ENCODE peak calls at places on chromosome 20, in five cellular contexts. P, Y, K, G and U are unnamed samples.

GRCh38 chr20:10249048-10249770 is 30.6 kb downstream of the SNAP25 start:
- DNase-seq in P (no peak), Y (no peak), G (no peak), K (no peak), U (no peak)

GRCh38 chr20:17504898-17505663 is 26.1 kb downstream of the BFSP1 start:
- DNase-seq in P (peak), Y (peak), K (peak), G (peak), U (no peak)

GRCh38 chr20:38885357-38885756 is 40.9 kb upstream of the FAM83D start:
- DNase-seq in G (no peak), K (no peak), P (no peak), Y (no peak), U (no peak)

GRCh38 chr20:34713194-34713943 is 9.2 kb downstream of the TP53INP2 start:
- DNase-seq in G (no peak), Y (peak), K (no peak), P (no peak), U (peak)

GRCh38 chr20:17748279-17748678 is 48.5 kb downstream of the BANF2 start:
- DNase-seq in K (no peak), P (no peak), Y (no peak), G (no peak), U (no peak)

GRCh38 chr20:45128066-45128465 is 3.8 kb upstream of the WFDC12 start:
- DNase-seq in Y (no peak), K (no peak), G (no peak), P (no peak), U (no peak)

GRCh38 chr20:38729767-38730166 is 5.5 kb downstream of the SLC32A1 start:
- DNase-seq in Y (no peak), G (no peak), P (no peak), K (no peak), U (peak)

GRCh38 chr20:17343091-17343490 is 116.3 kb downstream of the PCSK2 start:
- DNase-seq in G (no peak), K (no peak), Y (no peak), P (no peak), U (no peak)

GRCh38 chr20:33645421-33645820 is 16.7 kb upstream of the C20orf144 start:
- DNase-seq in G (no peak), K (no peak), P (no peak), Y (no peak), U (peak)

GRCh38 chr20:64232794-64233193 is 22.8 kb upstream of the PCMTD2 start:
- DNase-seq in K (no peak), G (no peak), P (no peak), Y (peak), U (peak)

GRCh38 chr20:35698298-35699126 is 640 bp downstream of the NFS1 start:
- DNase-seq in Y (no peak), G (no peak), K (peak), P (no peak), U (peak)

GRCh38 chr20:38125157-38126056 is 39.7 kb downstream of the TGM2 start:
- DNase-seq in K (peak), Y (peak), P (no peak), G (no peak), U (peak)

GRCh38 chr20:62875419-62876355 is 14.1 kb upstream of the TCFL5 start:
- DNase-seq in P (peak), G (no peak), Y (peak), K (peak), U (peak)

GRCh38 chr20:25544316-25544715 is 41.0 kb downstream of the NINL start:
- DNase-seq in G (no peak), P (no peak), Y (no peak), K (no peak), U (no peak)

GRCh38 chr20:37345339-37346231 is at the start of gene SRC:
- DNase-seq in P (peak), Y (peak), G (peak), K (peak), U (peak)

GRCh38 chr20:43438578-43439316 is 18.9 kb upstream of the SRSF6 start:
- DNase-seq in Y (no peak), G (no peak), P (no peak), K (no peak), U (peak)

GRCh38 chr20:50379049-50379990 is 130.9 kb upstream of the PTPN1 start:
- DNase-seq in P (peak), G (no peak), K (peak), Y (peak), U (peak)
- H3K4me3 ChIP-seq in P (peak), G (no peak), K (peak), Y (peak), U (no peak)

GRCh38 chr20:57364451-57364850 is 13.4 kb downstream of the RAE1 start:
- DNase-seq in P (no peak), Y (no peak), G (no peak), K (no peak), U (no peak)

GRCh38 chr20:57361517-57361916 is 10.5 kb downstream of the RAE1 start:
- DNase-seq in Y (no peak), P (no peak), K (no peak), G (no peak), U (no peak)
- H3K4me3 ChIP-seq in Y (no peak), P (no peak), K (no peak), G (no peak), U (no peak)

DNA sequence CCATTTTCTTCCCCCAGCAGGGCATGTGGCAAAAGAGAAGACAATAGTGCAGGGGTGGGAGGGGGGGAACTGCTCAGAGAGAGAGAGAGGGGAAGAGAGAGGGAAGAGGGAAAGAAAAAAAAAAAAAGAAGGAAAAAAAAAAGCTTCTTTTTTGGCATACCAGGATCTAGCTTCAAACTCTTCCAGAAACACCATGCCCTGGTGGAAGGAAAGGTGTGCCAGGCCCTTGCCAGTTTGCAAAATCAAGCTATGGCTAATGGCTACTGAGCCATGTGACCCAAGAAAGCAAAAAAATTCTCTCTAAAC is 326 bp downstream of the ZMYND8 start:
- DNase-seq in Y (no peak), P (no peak), G (no peak), K (no peak), U (no peak)
- H3K4me3 ChIP-seq in Y (peak), P (peak), G (peak), K (no peak), U (no peak)

DNA sequence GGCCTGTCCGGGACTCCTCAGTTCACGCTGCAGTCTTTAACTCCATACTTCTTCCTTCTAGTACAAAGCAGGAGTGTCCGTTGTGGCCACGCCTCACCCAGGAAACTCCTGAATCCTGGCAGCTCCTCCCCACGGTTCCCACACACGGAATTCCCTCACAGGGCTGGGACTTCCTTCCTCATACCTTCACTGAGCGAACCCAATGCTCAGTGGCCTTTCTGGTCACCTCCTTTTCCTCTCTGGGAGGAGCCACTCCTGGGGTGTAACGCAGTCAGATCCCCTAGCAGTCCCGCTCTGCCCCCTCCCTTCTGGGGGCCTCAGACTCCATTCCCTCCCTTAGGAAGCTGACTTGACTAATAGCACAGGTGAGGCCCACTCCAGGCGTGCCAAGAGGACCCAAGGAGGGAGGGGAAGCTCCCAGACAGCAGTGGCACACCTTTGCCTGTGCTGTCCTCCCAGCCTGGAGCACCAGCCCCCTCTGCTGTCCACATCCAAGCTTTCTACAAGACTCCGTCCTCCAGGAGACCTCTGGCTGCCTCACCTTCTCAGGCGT is at the start of gene SLC52A3:
- DNase-seq in G (no peak), P (no peak), Y (peak), K (peak), U (peak)
- H3K4me3 ChIP-seq in G (no peak), P (peak), Y (peak), K (peak), U (peak)

GRCh38 chr20:53890434-53891305 is 179.7 kb downstream of the BCAS1 start:
- DNase-seq in G (no peak), P (no peak), K (peak), Y (no peak), U (no peak)

GRCh38 chr20:53888951-53889350 is 181.4 kb downstream of the BCAS1 start:
- DNase-seq in K (no peak), Y (no peak), P (no peak), G (no peak), U (no peak)

GRCh38 chr20:53889411-53890148 is 180.8 kb downstream of the BCAS1 start:
- DNase-seq in G (no peak), Y (no peak), P (no peak), K (no peak), U (no peak)

GRCh38 chr20:53888510-53888909 is 181.9 kb downstream of the BCAS1 start:
- DNase-seq in Y (no peak), G (no peak), P (no peak), K (no peak), U (no peak)

DNA sequence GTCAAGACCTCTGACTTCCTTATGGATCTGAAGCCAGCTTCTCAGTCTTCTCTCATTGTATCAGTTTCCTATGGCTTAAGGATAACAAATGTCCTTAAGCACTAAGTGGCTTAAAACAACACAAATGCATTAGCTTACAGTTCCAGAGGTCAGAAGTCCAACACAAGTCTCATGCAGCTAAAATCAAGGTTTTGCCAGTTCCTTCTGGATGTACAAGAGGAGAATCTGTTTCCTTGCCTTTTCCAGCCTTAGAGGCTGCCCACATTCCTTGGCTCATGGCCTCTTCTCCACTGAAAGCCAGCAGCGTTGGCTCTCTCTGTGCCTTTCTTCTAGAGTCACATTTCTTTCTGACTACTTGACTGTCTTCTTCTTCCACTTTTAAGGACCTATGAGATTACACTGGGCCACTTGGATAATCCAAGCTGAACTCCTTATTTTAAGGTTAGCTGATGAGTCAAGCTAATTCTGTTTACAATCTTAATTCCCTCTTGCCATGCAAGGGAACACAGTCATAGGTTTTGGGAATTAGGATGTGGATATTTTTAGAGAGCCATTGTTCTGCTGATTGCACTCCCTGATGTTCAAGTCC is 179.0 kb downstream of the BCAS1 start:
- DNase-seq in G (no peak), K (no peak), P (no peak), Y (no peak), U (no peak)
- H3K4me3 ChIP-seq in G (no peak), K (no peak), P (no peak), Y (no peak), U (no peak)

GRCh38 chr20:53736757-53737403 is 143.2 kb upstream of the ZNF217 start:
- DNase-seq in P (no peak), Y (peak), G (no peak), K (no peak), U (peak)
- H3K4me3 ChIP-seq in P (peak), Y (peak), G (no peak), K (no peak), U (no peak)

DNA sequence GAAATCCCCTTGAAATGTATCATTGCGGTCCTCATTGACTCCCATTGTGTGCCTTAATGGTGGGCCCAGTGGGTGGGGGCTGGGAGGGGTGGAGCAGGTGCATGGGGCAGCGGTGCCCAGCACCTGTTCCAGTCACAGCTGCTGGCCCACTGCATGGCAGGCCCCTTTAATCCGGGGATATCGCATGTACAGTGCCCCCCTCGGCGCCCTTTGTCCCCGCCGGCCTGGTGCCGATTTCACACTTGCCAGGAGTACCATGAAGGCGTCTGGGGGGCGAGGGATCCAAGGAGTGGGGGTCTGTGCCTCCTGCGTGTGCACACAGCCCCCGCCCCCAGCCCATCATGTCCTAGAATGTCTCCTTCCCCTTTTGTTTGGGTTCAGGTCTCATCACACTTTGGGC is 2.8 kb downstream of the SNAI1 start:
- DNase-seq in G (no peak), K (no peak), P (no peak), Y (no peak), U (no peak)
- H3K4me3 ChIP-seq in G (no peak), K (no peak), P (peak), Y (peak), U (no peak)

GRCh38 chr20:57698867-57699275 is 10.9 kb downstream of the PMEPA1 start:
- DNase-seq in Y (no peak), G (no peak), P (no peak), K (no peak), U (peak)

GRCh38 chr20:57699395-57699794 is 10.4 kb downstream of the PMEPA1 start:
- DNase-seq in P (no peak), Y (no peak), G (no peak), K (no peak), U (no peak)

GRCh38 chr20:57697540-57697939 is 12.3 kb downstream of the PMEPA1 start:
- DNase-seq in Y (no peak), P (no peak), K (no peak), G (no peak), U (no peak)

GRCh38 chr20:57696401-57696961 is 13.3 kb downstream of the PMEPA1 start:
- DNase-seq in K (no peak), G (no peak), Y (no peak), P (no peak), U (no peak)

DNA sequence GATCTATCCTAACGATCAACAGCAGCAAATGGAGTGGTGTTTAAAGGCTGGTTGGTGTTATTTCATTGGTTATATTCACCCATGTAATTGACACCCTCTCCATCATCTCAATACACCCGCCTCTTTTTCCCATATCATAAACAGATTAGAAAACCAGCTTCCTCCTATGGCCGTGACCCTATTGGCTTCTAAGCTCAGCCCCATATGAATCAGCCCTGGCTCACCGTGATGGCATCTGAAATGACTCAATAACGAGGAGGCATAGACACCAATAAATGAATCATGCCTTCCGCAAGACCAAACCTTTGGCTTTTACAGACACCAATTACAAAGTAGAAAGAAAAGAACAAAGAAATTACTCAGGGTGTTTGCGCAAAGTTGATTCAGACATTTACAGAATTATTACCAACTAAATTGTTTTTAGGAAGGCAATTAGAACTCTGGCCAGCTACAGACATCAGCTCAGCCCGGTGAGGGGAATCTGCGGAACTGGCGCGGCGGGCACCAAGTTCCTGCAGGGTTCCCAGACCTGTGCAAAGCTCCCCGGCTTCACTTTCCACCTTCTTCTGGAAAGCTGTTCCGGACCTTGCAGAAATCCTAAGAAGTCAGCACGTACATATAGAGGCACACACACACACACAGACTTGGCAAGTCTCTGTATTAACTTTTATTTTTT is 11.5 kb downstream of the PMEPA1 start:
- DNase-seq in G (no peak), P (no peak), Y (no peak), K (peak), U (peak)
- H3K4me3 ChIP-seq in G (no peak), P (no peak), Y (no peak), K (no peak), U (no peak)